ENCODE peak calls at places on chromosomes 13 and 19, in five cellular contexts. E is heart left ventricle, I is Peyer's patch, V is left lung, M is mucosa of descending colon. P is an unnamed sample. For H3K9me3, the result is how much of the 10 kb centered on the place peaks cover.

GRCh38 chr13:39365879-39366278 is 237.1 kb downstream of the LHFPL6 start:
- DNase-seq in E (no peak), I (no peak), V (no peak), M (no peak), P (no peak)

GRCh38 chr19:47272448-47273312 is 2.0 kb upstream of the INAFM1 start:
- DNase-seq in E (peak), I (no peak), V (peak), M (peak), P (no peak)

GRCh38 chr19:28828276-28828870 is 384.6 kb downstream of the UQCRFS1 start:
- DNase-seq in E (no peak), I (no peak), V (no peak), M (no peak), P (no peak)

GRCh38 chr13:114106991-114107685 is 25.3 kb downstream of the RASA3 start:
- DNase-seq in E (no peak), I (peak), V (no peak), M (peak), P (no peak)

GRCh38 chr13:66405908-66406802 is 824.0 kb downstream of the PCDH9 start:
- DNase-seq in E (no peak), I (no peak), V (no peak), M (no peak), P (peak)

GRCh38 chr13:106473174-106473573 is 62.3 kb downstream of the EFNB2 start:
- DNase-seq in E (peak), I (no peak), V (no peak), M (no peak), P (no peak)

GRCh38 chr19:48553676-48554384 is 1.9 kb downstream of the SULT2B1 start:
- DNase-seq in E (no peak), I (peak), V (no peak), M (peak), P (no peak)

GRCh38 chr13:75705395-75705794 is 69.3 kb downstream of the LMO7 start:
- DNase-seq in E (no peak), I (no peak), V (no peak), M (no peak), P (no peak)

GRCh38 chr19:35318679-35319448 is 10.1 kb upstream of the CD22 start:
- DNase-seq in E (no peak), I (no peak), V (peak), M (peak), P (no peak)

GRCh38 chr19:6238643-6239281 is 41.0 kb downstream of the MLLT1 start:
- DNase-seq in E (peak), I (peak), V (peak), M (no peak), P (no peak)

GRCh38 chr19:47644743-47645499 is 36.0 kb downstream of the BICRA start:
- DNase-seq in E (no peak), I (no peak), V (no peak), M (no peak), P (no peak)

GRCh38 chr13:33937373-33938087 is 119.6 kb downstream of the RFC3 start:
- DNase-seq in E (no peak), I (no peak), V (no peak), M (peak), P (no peak)

GRCh38 chr19:32691952-32692726 is 518 bp downstream of the NUDT19 start:
- DNase-seq in E (peak), I (peak), V (peak), M (peak), P (no peak)

GRCh38 chr19:34577531-34578101 is 96.1 kb downstream of the WTIP start:
- DNase-seq in E (no peak), I (no peak), V (no peak), M (no peak), P (no peak)

GRCh38 chr13:105925496-105925895 is 610.0 kb downstream of the EFNB2 start:
- DNase-seq in E (no peak), I (no peak), V (no peak), M (no peak), P (no peak)

GRCh38 chr19:47595937-47596336 is 13.0 kb upstream of the BICRA start:
- DNase-seq in E (no peak), I (no peak), V (no peak), M (no peak), P (no peak)

GRCh38 chr19:44607049-44607448 is 6.3 kb upstream of the IGSF23 start:
- DNase-seq in E (peak), I (no peak), V (no peak), M (peak), P (no peak)

GRCh38 chr19:41521860-41522555 is 54.0 kb upstream of the CEACAM21 start:
- DNase-seq in E (no peak), I (no peak), V (peak), M (peak), P (no peak)

GRCh38 chr13:48333976-48334375 is 30.4 kb downstream of the RB1 start:
- DNase-seq in E (no peak), I (no peak), V (no peak), M (no peak), P (no peak)

GRCh38 chr13:101019126-101019525 is 344.5 kb upstream of the TMTC4 start:
- DNase-seq in E (no peak), I (no peak), V (no peak), M (no peak), P (no peak)

GRCh38 chr19:46764817-46765291 is 18.6 kb upstream of the STRN4 start:
- DNase-seq in E (no peak), I (peak), V (no peak), M (peak), P (no peak)

GRCh38 chr19:48918801-48919247 is 14.7 kb upstream of the DHDH start:
- DNase-seq in E (no peak), I (no peak), V (no peak), M (no peak), P (no peak)

GRCh38 chr13:78160793-78161192 is 242.2 kb upstream of the EDNRB start:
- DNase-seq in E (no peak), I (no peak), V (no peak), M (no peak), P (peak)

GRCh38 chr13:93004919-93005318 is 221.7 kb upstream of the GPC6 start:
- DNase-seq in E (no peak), I (no peak), V (no peak), M (no peak), P (no peak)

GRCh38 chr19:33580645-33581037 is 41.1 kb upstream of the CHST8 start:
- DNase-seq in E (no peak), I (no peak), V (no peak), M (no peak), P (no peak)

DNA sequence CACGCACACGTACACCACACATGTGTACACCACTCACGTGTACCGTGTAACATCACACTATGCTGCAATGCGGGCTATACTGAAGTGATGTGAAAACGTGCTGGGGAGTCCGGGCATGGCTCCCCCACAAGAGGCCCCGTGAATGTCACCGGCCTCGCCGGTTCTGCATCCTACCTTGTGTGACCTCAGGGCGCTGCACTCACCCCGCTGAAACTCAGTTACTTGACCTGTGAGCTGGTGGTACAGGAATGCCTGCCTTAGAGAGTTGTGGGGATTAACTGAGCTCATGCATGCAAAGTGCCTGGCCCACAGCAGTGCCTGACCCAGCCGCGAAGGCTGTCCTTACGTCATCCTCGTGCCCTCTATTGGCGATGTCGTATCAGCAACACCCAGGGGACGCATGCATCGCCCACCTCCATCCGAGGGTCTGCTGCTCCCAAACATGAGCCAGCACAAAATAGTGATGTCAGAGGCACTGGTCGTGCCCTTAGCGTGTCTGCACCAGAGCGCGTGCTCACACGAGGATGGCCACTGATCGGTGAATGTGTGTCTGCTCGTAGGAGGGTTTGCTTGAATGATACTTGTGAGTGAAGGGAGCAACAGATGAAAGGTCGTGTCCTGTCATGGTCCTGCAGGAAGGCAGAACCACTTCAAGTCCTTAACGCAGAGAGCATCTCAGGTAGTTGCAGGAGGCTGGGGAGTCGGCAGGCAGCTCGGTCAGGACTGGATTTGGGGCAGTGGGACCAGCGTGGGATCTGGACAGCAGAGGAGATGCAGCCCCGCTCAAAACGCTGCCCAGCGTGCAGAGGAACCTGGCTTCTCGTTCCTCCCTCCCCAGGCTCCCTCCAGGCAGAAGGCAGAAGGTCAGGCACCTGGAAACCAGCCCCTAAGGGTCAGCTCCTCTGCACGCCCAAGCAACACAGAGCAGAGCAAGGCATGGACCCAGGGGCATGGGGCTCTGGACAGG is 126.2 kb upstream of the SPACA7 start:
- DNase-seq in E (no peak), I (no peak), V (no peak), M (no peak), P (no peak)
- H3K9me3 ChIP-seq in E (under half), I (under half), V (under half), M (under half), P (half or more)

GRCh38 chr19:58038688-58039204 is 4.9 kb downstream of the ZSCAN1 start:
- DNase-seq in E (no peak), I (no peak), V (no peak), M (no peak), P (no peak)
- H3K9me3 ChIP-seq in E (under half), I (under half), V (under half), M (half or more), P (half or more)

GRCh38 chr13:45773944-45774343 is 71.8 kb downstream of the CBY2 start:
- DNase-seq in E (no peak), I (no peak), V (no peak), M (no peak), P (no peak)
- H3K9me3 ChIP-seq in E (under half), I (under half), V (under half), M (under half), P (under half)

GRCh38 chr19:2719910-2720776 is 1.0 kb downstream of the DIRAS1 start:
- DNase-seq in E (peak), I (no peak), V (no peak), M (no peak), P (no peak)
- H3K9me3 ChIP-seq in E (under half), I (under half), V (under half), M (under half), P (under half)

GRCh38 chr19:19034204-19034624 is 811 bp downstream of the ARMC6 start:
- DNase-seq in E (no peak), I (peak), V (peak), M (peak), P (no peak)
- H3K9me3 ChIP-seq in E (under half), I (under half), V (under half), M (under half), P (under half)

DNA sequence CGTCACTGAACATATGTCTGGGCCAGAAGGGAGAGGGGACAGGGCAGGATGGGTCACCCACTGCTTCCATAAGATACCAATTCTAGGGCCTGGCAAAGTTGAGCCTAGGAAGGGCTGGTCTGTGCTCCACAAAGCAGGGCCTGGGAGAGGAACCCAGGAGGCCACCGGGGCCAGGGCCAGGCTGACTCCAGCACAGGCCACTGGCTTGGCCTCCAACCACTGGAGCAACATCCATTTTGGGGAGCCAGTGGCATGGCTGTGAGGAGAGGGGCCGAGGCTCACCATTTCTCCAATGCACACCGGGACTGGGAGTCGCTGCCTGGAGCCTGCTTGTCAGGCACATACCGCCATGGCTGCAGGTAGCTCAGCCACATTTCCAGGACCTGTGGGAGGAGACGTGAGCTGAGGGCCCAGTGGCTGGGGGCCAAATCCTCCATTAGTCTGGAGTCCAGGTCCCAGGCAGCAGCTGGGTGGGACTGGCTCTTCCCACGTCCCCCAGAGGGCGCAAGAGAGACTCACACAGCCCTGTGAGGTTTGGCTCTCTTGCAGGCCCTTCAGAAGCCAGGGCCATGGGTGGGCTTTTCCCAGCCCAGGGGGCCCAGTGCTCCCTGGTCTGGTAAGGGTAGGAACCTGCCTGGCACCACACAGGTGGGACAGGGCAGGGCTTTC is 27.7 kb downstream of the TUBA3C start:
- DNase-seq in E (no peak), I (no peak), V (no peak), M (no peak), P (no peak)
- H3K9me3 ChIP-seq in E (under half), I (under half), V (under half), M (half or more), P (half or more)

GRCh38 chr19:21519488-21519887 is 14.1 kb downstream of the ZNF429 start:
- DNase-seq in E (no peak), I (no peak), V (no peak), M (no peak), P (no peak)

GRCh38 chr19:21508198-21508597 is 2.8 kb downstream of the ZNF429 start:
- DNase-seq in E (no peak), I (no peak), V (no peak), M (no peak), P (no peak)

GRCh38 chr19:21513651-21514050 is 8.2 kb downstream of the ZNF429 start:
- DNase-seq in E (no peak), I (no peak), V (no peak), M (no peak), P (no peak)
- H3K9me3 ChIP-seq in E (under half), I (under half), V (under half), M (under half), P (under half)

GRCh38 chr19:56637976-56638555 is 4.9 kb upstream of the SMIM17 start:
- DNase-seq in E (peak), I (no peak), V (no peak), M (peak), P (peak)
- H3K9me3 ChIP-seq in E (under half), I (under half), V (under half), M (half or more), P (half or more)

P was measured in AG04450.